ENCODE peak calls at places on chromosomes 5 and 9, in six cellular contexts. One of them, this sample, is unnamed.

GRCh38 chr5:74424162-74424868 is 216.2 kb downstream of the ENC1 start:
- DNase-seq in HepG2: peak; percentile 75
- DNase-seq in H1: no peak
- DNase-seq in WTC11: no peak
- DNase-seq in A549: no peak
- DNase-seq in K562: no peak
- DNase-seq in this sample: no peak

GRCh38 chr9:125343518-125344284 is 82.1 kb downstream of the GAPVD1 start:
- DNase-seq in WTC11: peak; percentile 25
- DNase-seq in A549: no peak
- DNase-seq in HepG2: no peak
- DNase-seq in H1: peak; percentile 49
- DNase-seq in K562: no peak
- DNase-seq in this sample: peak; percentile 68

GRCh38 chr9:69223605-69224004 is 49.5 kb downstream of the TJP2 start:
- DNase-seq in HepG2: peak; percentile 52
- DNase-seq in K562: peak; percentile 67
- DNase-seq in H1: peak; percentile 53
- DNase-seq in A549: peak; percentile 64
- DNase-seq in WTC11: peak; percentile 69
- DNase-seq in this sample: peak; percentile 74

GRCh38 chr5:145872486-145872885 is 328 bp downstream of the GRXCR2 start:
- DNase-seq in H1: no peak
- DNase-seq in WTC11: no peak
- DNase-seq in A549: no peak
- DNase-seq in HepG2: no peak
- DNase-seq in K562: no peak
- DNase-seq in this sample: no peak

GRCh38 chr9:133257398-133258053 is 17.5 kb downstream of the ABO start:
- DNase-seq in K562: peak; percentile 37
- DNase-seq in WTC11: no peak
- DNase-seq in HepG2: no peak
- DNase-seq in A549: no peak
- DNase-seq in H1: no peak
- DNase-seq in this sample: peak; percentile 44

GRCh38 chr5:127812570-127812969 is 109.4 kb downstream of the CCDC192 start:
- DNase-seq in K562: no peak
- DNase-seq in HepG2: no peak
- DNase-seq in WTC11: no peak
- DNase-seq in A549: no peak
- DNase-seq in H1: no peak
- DNase-seq in this sample: peak; percentile 11

GRCh38 chr9:81609782-81610738 is 79.3 kb downstream of the TLE1 start:
- DNase-seq in WTC11: no peak
- DNase-seq in K562: no peak
- DNase-seq in H1: no peak
- DNase-seq in A549: no peak
- DNase-seq in HepG2: peak; percentile 94
- DNase-seq in this sample: no peak

GRCh38 chr9:128205296-128205944 is 2.2 kb downstream of the DNM1 start:
- DNase-seq in HepG2: no peak
- DNase-seq in H1: no peak
- DNase-seq in K562: peak; percentile 63
- DNase-seq in WTC11: no peak
- DNase-seq in A549: no peak
- DNase-seq in this sample: no peak

GRCh38 chr5:39453606-39454005 is 28.8 kb upstream of the DAB2 start:
- DNase-seq in H1: no peak
- DNase-seq in K562: no peak
- DNase-seq in HepG2: no peak
- DNase-seq in A549: no peak
- DNase-seq in WTC11: no peak
- DNase-seq in this sample: no peak

GRCh38 chr5:179866241-179867078 is 7.8 kb upstream of the MRNIP start:
- DNase-seq in H1: no peak
- DNase-seq in K562: no peak
- DNase-seq in WTC11: no peak
- DNase-seq in HepG2: no peak
- DNase-seq in A549: no peak
- DNase-seq in this sample: no peak

GRCh38 chr5:150001660-150002493 is 1.3 kb downstream of the HMGXB3 start:
- DNase-seq in K562: peak; percentile 80
- DNase-seq in A549: peak; percentile 84
- DNase-seq in HepG2: peak; percentile 77
- DNase-seq in WTC11: peak; percentile 36
- DNase-seq in H1: no peak
- DNase-seq in this sample: peak; percentile 78

GRCh38 chr5:139669681-139670368 is 21.7 kb downstream of the CXXC5 start:
- DNase-seq in H1: no peak
- DNase-seq in WTC11: no peak
- DNase-seq in A549: no peak
- DNase-seq in K562: peak; percentile 97
- DNase-seq in HepG2: peak; percentile 53
- DNase-seq in this sample: no peak

GRCh38 chr5:42991477-42992034 is 48.6 kb downstream of the ANXA2R start:
- DNase-seq in WTC11: peak; percentile 31
- DNase-seq in H1: no peak
- DNase-seq in K562: peak; percentile 50
- DNase-seq in A549: no peak
- DNase-seq in HepG2: no peak
- DNase-seq in this sample: no peak

GRCh38 chr5:116733995-116734716 is 159.5 kb upstream of the SEMA6A start:
- DNase-seq in WTC11: no peak
- DNase-seq in A549: no peak
- DNase-seq in HepG2: no peak
- DNase-seq in H1: no peak
- DNase-seq in K562: no peak
- DNase-seq in this sample: no peak

GRCh38 chr5:132820162-132820754 is 7.2 kb downstream of the SOWAHA start:
- DNase-seq in WTC11: peak; percentile 97
- DNase-seq in H1: peak; percentile 75
- DNase-seq in A549: peak; percentile 90
- DNase-seq in HepG2: peak; percentile 88
- DNase-seq in K562: peak; percentile 97
- DNase-seq in this sample: peak; percentile 87

GRCh38 chr5:59358497-59358896 is 535.0 kb downstream of the PDE4D start:
- DNase-seq in WTC11: peak; percentile 14
- DNase-seq in K562: no peak
- DNase-seq in A549: no peak
- DNase-seq in HepG2: no peak
- DNase-seq in H1: no peak
- DNase-seq in this sample: no peak

GRCh38 chr9:81822263-81822865 is 105.9 kb upstream of the SPATA31D4 start:
- DNase-seq in H1: no peak
- DNase-seq in WTC11: no peak
- DNase-seq in HepG2: no peak
- DNase-seq in A549: no peak
- DNase-seq in K562: no peak
- DNase-seq in this sample: no peak

GRCh38 chr5:79628811-79629210 is 16.6 kb downstream of the TENT2 start:
- DNase-seq in WTC11: no peak
- DNase-seq in A549: no peak
- DNase-seq in K562: no peak
- DNase-seq in H1: no peak
- DNase-seq in HepG2: no peak
- DNase-seq in this sample: no peak

GRCh38 chr9:97747201-97747965 is 50.2 kb upstream of the XPA start:
- DNase-seq in A549: no peak
- DNase-seq in K562: no peak
- DNase-seq in H1: no peak
- DNase-seq in WTC11: no peak
- DNase-seq in HepG2: no peak
- DNase-seq in this sample: no peak

GRCh38 chr9:98764351-98764750 is 32.0 kb downstream of the ANKS6 start:
- DNase-seq in HepG2: no peak
- DNase-seq in WTC11: no peak
- DNase-seq in K562: no peak
- DNase-seq in A549: no peak
- DNase-seq in H1: no peak
- DNase-seq in this sample: no peak

GRCh38 chr5:74316064-74316586 is 324.4 kb downstream of the ENC1 start:
- DNase-seq in H1: peak; percentile 17
- DNase-seq in WTC11: no peak
- DNase-seq in K562: no peak
- DNase-seq in A549: peak; percentile 66
- DNase-seq in HepG2: peak; percentile 15
- DNase-seq in this sample: peak; percentile 91

GRCh38 chr5:170301901-170302728 is 4.5 kb upstream of the LCP2 start:
- DNase-seq in H1: no peak
- DNase-seq in A549: no peak
- DNase-seq in HepG2: no peak
- DNase-seq in WTC11: no peak
- DNase-seq in K562: peak; percentile 40
- DNase-seq in this sample: no peak

GRCh38 chr9:108254236-108254635 is 601.5 kb downstream of the ACTL7B start:
- DNase-seq in H1: no peak
- DNase-seq in A549: no peak
- DNase-seq in WTC11: no peak
- DNase-seq in HepG2: no peak
- DNase-seq in K562: no peak
- DNase-seq in this sample: no peak

GRCh38 chr9:137021979-137022619 is 5.9 kb downstream of the ABCA2 start:
- DNase-seq in H1: peak; percentile 90
- DNase-seq in WTC11: peak; percentile 98
- DNase-seq in K562: peak; percentile 98
- DNase-seq in HepG2: peak; percentile 88
- DNase-seq in A549: peak; percentile 54
- DNase-seq in this sample: peak; percentile 61

GRCh38 chr9:87402537-87402936 is 95.1 kb upstream of the DAPK1 start:
- DNase-seq in HepG2: no peak
- DNase-seq in WTC11: no peak
- DNase-seq in K562: no peak
- DNase-seq in A549: no peak
- DNase-seq in H1: no peak
- DNase-seq in this sample: no peak

GRCh38 chr5:107381189-107381856 is 289.4 kb downstream of the EFNA5 start:
- DNase-seq in HepG2: peak; percentile 45
- DNase-seq in K562: no peak
- DNase-seq in WTC11: no peak
- DNase-seq in A549: peak; percentile 80
- DNase-seq in H1: no peak
- DNase-seq in this sample: no peak

GRCh38 chr9:127767909-127768331 is 10.5 kb downstream of the SH2D3C start:
- DNase-seq in A549: no peak
- DNase-seq in K562: no peak
- DNase-seq in HepG2: no peak
- DNase-seq in WTC11: no peak
- DNase-seq in H1: no peak
- DNase-seq in this sample: peak; percentile 91

GRCh38 chr9:135906291-135907005 is 898 bp downstream of the CAMSAP1 start:
- DNase-seq in K562: peak; percentile 56
- DNase-seq in A549: no peak
- DNase-seq in WTC11: no peak
- DNase-seq in H1: no peak
- DNase-seq in HepG2: no peak
- DNase-seq in this sample: peak; percentile 65

GRCh38 chr5:162214551-162214950 is 147.0 kb downstream of the GABRG2 start:
- DNase-seq in WTC11: no peak
- DNase-seq in A549: no peak
- DNase-seq in H1: no peak
- DNase-seq in HepG2: no peak
- DNase-seq in K562: no peak
- DNase-seq in this sample: no peak

GRCh38 chr5:162209005-162209605 is 141.5 kb downstream of the GABRG2 start:
- DNase-seq in WTC11: peak; percentile 70
- DNase-seq in HepG2: peak; percentile 25
- DNase-seq in H1: peak; percentile 60
- DNase-seq in K562: peak; percentile 10
- DNase-seq in A549: no peak
- DNase-seq in this sample: no peak
- TF ChIP-seq JUN in WTC11: no peak
- TF ChIP-seq JUN in HepG2: no peak
- TF ChIP-seq JUN in H1: no peak
- TF ChIP-seq JUN in K562: no peak
- TF ChIP-seq JUN in A549: no peak
- TF ChIP-seq JUN in this sample: no peak

GRCh38 chr9:5489630-5490484 is 20.5 kb upstream of the PDCD1LG2 start:
- DNase-seq in K562: no peak
- DNase-seq in HepG2: no peak
- DNase-seq in A549: no peak
- DNase-seq in H1: no peak
- DNase-seq in WTC11: no peak
- DNase-seq in this sample: no peak
- TF ChIP-seq JUN in K562: no peak
- TF ChIP-seq JUN in HepG2: no peak
- TF ChIP-seq JUN in A549: no peak
- TF ChIP-seq JUN in H1: no peak
- TF ChIP-seq JUN in WTC11: no peak
- TF ChIP-seq JUN in this sample: no peak

GRCh38 chr9:33633621-33634020 is 109.6 kb downstream of the ANKRD18B start:
- DNase-seq in K562: no peak
- DNase-seq in A549: no peak
- DNase-seq in HepG2: no peak
- DNase-seq in H1: no peak
- DNase-seq in WTC11: no peak
- DNase-seq in this sample: no peak

GRCh38 chr9:33638516-33638915 is 114.5 kb downstream of the ANKRD18B start:
- DNase-seq in K562: no peak
- DNase-seq in HepG2: no peak
- DNase-seq in A549: no peak
- DNase-seq in H1: no peak
- DNase-seq in WTC11: no peak
- DNase-seq in this sample: no peak

GRCh38 chr9:33637881-33638280 is 113.8 kb downstream of the ANKRD18B start:
- DNase-seq in WTC11: no peak
- DNase-seq in H1: no peak
- DNase-seq in K562: no peak
- DNase-seq in A549: no peak
- DNase-seq in HepG2: no peak
- DNase-seq in this sample: no peak
- TF ChIP-seq JUN in WTC11: no peak
- TF ChIP-seq JUN in H1: no peak
- TF ChIP-seq JUN in K562: no peak
- TF ChIP-seq JUN in A549: no peak
- TF ChIP-seq JUN in HepG2: no peak
- TF ChIP-seq JUN in this sample: no peak

DNA sequence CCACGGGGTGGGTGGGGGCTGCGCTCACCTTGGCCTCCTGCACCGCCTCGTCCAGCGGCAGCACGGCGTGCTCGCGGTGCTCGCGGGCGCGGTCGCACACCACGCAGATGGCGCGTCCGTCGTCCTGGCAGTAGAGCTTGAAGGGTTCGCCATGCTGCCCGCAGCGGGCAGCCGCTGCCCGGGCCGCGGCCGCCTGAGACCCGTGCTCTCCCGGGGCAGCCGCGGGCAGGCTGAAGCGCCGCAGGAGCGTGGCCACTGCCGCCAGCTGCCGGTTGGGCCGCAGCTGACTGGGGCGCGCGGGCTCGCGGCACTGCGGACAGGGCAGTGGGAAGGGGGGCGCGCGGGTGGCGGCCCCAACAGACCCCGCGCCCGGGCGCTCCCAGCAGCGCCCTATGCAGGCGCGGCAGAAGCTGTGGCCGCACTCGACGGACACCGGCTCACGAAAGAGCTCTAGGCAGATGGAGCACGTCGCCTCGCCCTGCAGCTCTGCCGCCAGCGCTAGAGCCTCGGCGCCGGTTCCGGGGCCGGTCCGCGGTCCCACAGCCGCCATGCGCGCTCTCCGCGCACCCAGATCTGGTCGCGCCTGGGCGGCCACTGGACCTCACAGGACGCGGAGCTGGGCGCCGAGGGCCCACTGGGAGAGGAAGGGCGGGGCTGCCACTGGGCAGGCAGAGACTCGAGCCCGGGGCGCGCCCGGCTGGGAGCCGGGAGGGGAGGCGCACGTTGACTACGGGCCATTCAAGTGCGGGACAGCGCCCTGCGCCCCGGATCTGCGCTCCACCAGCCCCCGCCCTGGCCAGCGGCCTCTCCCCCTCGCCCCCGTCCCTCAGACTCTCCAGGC is at the start of gene TRIM7:
- DNase-seq in A549: peak; percentile 65
- DNase-seq in HepG2: no peak
- DNase-seq in K562: peak; percentile 67
- DNase-seq in H1: no peak
- DNase-seq in WTC11: peak; percentile 55
- DNase-seq in this sample: peak; percentile 60
- TF ChIP-seq JUN in A549: no peak
- TF ChIP-seq JUN in HepG2: no peak
- TF ChIP-seq JUN in K562: no peak
- TF ChIP-seq JUN in H1: no peak
- TF ChIP-seq JUN in WTC11: no peak
- TF ChIP-seq JUN in this sample: no peak